ENCODE peak calls at places on chromosomes 7 and 10, in four cellular contexts. T is testis, N is bronchial epithelial cell, H is tibial artery. K is an unnamed sample.

GRCh38 chr10:70558871-70559810 is 43.4 kb downstream of the PRF1 start:
- DNase-seq in T (peak; percentile 90), N (peak; percentile 62), H (no peak), K (peak; percentile 93)

GRCh38 chr7:134866581-134866980 is 87.1 kb downstream of the CALD1 start:
- DNase-seq in T (no peak), N (no peak), H (no peak), K (no peak)

GRCh38 chr7:121431389-121431788 is 35.3 kb upstream of the FAM3C start:
- DNase-seq in T (no peak), N (no peak), H (no peak), K (no peak)

GRCh38 chr7:130505753-130506152 is 13.9 kb downstream of the MEST start:
- DNase-seq in T (no peak), N (no peak), H (no peak), K (no peak)

GRCh38 chr10:30058111-30058510 is 1.3 kb downstream of the JCAD start:
- DNase-seq in T (no peak), N (no peak), H (no peak), K (no peak)

GRCh38 chr10:8133146-8133545 is 78.7 kb downstream of the GATA3 start:
- DNase-seq in T (no peak), N (no peak), H (no peak), K (no peak)

GRCh38 chr10:80709879-80710278 is 172.2 kb downstream of the SH2D4B start:
- DNase-seq in T (no peak), N (no peak), H (no peak), K (no peak)

GRCh38 chr7:144057954-144058353 is 9.2 kb downstream of the OR2A5 start:
- DNase-seq in T (no peak), N (no peak), H (no peak), K (no peak)

GRCh38 chr7:46630031-46630430 is 709.0 kb upstream of the IGFBP3 start:
- DNase-seq in T (no peak), N (no peak), H (no peak), K (no peak)

GRCh38 chr7:4531236-4531635 is 150.9 kb upstream of the FOXK1 start:
- DNase-seq in T (no peak), N (no peak), H (no peak), K (peak; percentile 46)

GRCh38 chr7:41107330-41107937 is 595.5 kb downstream of the INHBA start:
- DNase-seq in T (no peak), N (peak; percentile 98), H (no peak), K (no peak)

GRCh38 chr10:6173203-6173602 is 29.5 kb upstream of the PFKFB3 start:
- DNase-seq in T (no peak), N (no peak), H (no peak), K (peak; percentile 76)

GRCh38 chr7:154693646-154694045 is 309.3 kb downstream of the PAXIP1 start:
- DNase-seq in T (no peak), N (no peak), H (no peak), K (no peak)

GRCh38 chr7:101841328-101841727 is 23.9 kb downstream of the CUX1 start:
- DNase-seq in T (no peak), N (no peak), H (no peak), K (no peak)

GRCh38 chr7:75639071-75639892 is 99.5 kb downstream of the HIP1 start:
- DNase-seq in T (peak; percentile 38), N (peak; percentile 6), H (no peak), K (peak; percentile 95)

GRCh38 chr7:69564454-69565417 is 33.5 kb upstream of the AUTS2 start:
- DNase-seq in T (peak; percentile 20), N (no peak), H (no peak), K (no peak)

GRCh38 chr10:69752491-69752890 is 49.2 kb upstream of the COL13A1 start:
- DNase-seq in T (no peak), N (no peak), H (no peak), K (peak; percentile 40)

GRCh38 chr7:6031567-6031966 is 391 bp downstream of the ANKRD61 start:
- DNase-seq in T (no peak), N (no peak), H (no peak), K (no peak)
- H3K36me3 ChIP-seq in T (no peaks in the 10 kb centered on the region), N (peaks cover 9% of the 10 kb centered on the region), H (peaks cover 97% of the 10 kb centered on the region), K (peaks cover 33% of the 10 kb centered on the region)

GRCh38 chr7:22269057-22269456 is 87.9 kb downstream of the RAPGEF5 start:
- DNase-seq in T (no peak), N (no peak), H (no peak), K (no peak)
- H3K36me3 ChIP-seq in T (no peaks in the 10 kb centered on the region), N (no peaks in the 10 kb centered on the region), H (no peaks in the 10 kb centered on the region), K (no peaks in the 10 kb centered on the region)

DNA sequence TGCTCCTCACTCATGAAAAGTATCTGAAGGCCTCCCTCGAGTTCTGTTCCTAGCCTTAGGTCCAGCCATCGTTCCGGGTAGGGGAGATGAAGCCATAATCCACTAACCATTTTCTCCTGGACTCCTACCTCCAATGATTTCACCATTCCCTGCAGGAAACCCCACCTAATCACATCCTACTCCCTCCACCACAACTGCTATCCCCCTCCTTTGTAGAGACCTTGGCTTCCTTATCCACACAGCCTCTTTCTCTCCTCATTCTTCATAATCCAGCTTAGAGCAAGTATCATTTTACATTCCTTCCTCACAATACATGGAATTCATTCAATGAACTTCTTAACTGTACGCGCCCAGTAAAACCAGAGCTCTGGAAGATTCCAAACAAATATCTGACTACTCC is 18.7 kb downstream of the HNRNPF start:
- DNase-seq in T (no peak), N (no peak), H (no peak), K (no peak)
- H3K36me3 ChIP-seq in T (no peaks in the 10 kb centered on the region), N (peaks cover 36% of the 10 kb centered on the region), H (peaks cover 98% of the 10 kb centered on the region), K (peaks cover 69% of the 10 kb centered on the region)

DNA sequence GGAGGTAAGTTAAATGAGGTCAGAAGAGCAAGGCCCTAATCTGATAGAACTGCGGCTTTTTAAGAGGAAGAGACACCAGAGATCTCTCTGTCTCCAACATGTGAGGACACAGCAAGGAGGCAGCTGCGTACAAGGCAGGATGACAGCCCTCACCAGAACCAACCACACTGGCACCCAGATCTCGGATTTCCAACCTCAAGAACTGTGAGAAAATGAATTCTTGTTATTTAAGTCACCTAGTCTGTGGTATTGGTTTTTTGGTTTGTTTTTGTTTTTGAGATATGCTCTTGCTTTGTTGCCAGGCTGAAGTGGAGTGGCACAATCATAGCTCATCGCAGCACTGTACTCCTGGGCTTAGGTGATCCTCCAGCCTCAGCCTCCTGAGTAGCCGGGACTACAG is 127.2 kb downstream of the DLG5 start:
- DNase-seq in T (no peak), N (no peak), H (no peak), K (no peak)
- H3K36me3 ChIP-seq in T (no peaks in the 10 kb centered on the region), N (peaks cover 39% of the 10 kb centered on the region), H (peaks cover 98% of the 10 kb centered on the region), K (peaks cover 20% of the 10 kb centered on the region)

DNA sequence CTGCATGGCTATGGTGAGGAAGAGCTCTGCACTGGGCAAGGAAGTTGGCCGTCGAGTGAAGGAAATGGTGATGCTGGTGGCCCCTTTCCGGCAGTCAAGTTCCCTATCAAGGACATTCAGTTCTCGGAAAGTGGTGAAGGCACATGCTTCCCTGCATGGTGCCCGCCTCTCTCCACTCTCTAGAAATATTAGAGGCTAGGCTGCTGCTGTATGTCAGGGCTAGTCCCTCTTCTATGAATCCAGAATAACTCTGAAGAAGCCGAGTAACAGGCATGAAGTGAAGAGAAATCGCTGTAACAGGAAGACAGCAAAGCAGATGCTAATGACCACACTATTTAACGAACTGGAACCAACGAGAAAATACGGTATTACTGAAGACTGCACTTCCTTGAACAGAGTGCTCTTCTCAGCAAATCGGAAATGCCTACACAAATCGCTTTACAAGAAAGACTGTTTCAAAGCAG is 5.4 kb downstream of the IDI1 start:
- DNase-seq in T (no peak), N (no peak), H (peak; percentile 49), K (no peak)
- H3K36me3 ChIP-seq in T (no peaks in the 10 kb centered on the region), N (peaks cover 11% of the 10 kb centered on the region), H (peaks cover 37% of the 10 kb centered on the region), K (peaks cover 15% of the 10 kb centered on the region)

DNA sequence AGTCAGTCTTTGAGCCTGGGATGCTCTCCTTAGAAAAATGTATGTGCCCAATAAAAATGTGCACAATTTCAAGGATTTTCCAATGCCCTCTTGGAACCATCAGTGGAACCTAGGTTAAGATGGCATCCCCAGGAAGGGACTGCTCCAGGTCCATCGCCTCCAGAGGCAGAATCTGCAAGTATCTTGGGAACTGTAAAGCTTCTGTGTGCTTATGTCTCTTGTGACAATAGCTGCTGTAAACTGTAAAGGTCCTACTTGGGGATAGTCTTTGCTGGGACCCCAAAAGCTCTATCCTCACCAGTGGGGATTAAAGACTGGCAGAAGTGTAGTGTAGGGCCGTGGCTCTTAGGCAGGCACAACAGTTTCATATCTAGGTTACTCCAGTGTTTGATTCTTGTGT is 11.9 kb downstream of the DUSP5 start:
- DNase-seq in T (no peak), N (no peak), H (no peak), K (no peak)
- H3K36me3 ChIP-seq in T (no peaks in the 10 kb centered on the region), N (peaks cover 32% of the 10 kb centered on the region), H (peaks cover 32% of the 10 kb centered on the region), K (peaks cover 29% of the 10 kb centered on the region)

DNA sequence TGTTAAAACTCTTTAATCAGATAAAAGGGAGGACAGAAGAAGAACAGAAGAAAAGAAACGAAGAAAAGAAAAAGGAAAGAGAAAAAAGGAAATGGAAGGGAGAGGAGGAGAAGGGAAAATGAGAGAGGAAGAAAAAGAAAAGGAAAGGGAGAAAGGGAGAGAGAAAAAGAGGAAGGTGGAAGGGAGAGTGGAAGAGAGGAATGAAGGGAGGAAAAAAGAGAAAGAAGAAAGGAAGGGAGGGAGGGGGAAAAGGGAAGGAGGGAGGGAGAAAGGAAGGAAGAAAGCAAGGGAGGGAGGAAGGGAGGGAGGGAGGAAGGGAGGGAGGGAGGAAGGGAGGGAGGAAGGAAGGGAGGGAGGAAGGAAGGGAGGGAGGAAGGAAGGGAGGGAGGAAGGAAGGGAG is 305.7 kb downstream of the CALN1 start:
- DNase-seq in T (no peak), N (no peak), H (no peak), K (no peak)
- H3K36me3 ChIP-seq in T (no peaks in the 10 kb centered on the region), N (no peaks in the 10 kb centered on the region), H (no peaks in the 10 kb centered on the region), K (no peaks in the 10 kb centered on the region)

GRCh38 chr7:105559926-105560325 is 21.4 kb downstream of the EFCAB10 start:
- DNase-seq in T (no peak), N (no peak), H (no peak), K (no peak)
- H3K36me3 ChIP-seq in T (no peaks in the 10 kb centered on the region), N (peaks cover 3% of the 10 kb centered on the region), H (peaks cover 84% of the 10 kb centered on the region), K (peaks cover under 1% of the 10 kb centered on the region)

GRCh38 chr10:110840225-110840922 is 31.4 kb upstream of the PDCD4 start:
- DNase-seq in T (peak; percentile 56), N (no peak), H (peak; percentile 50), K (no peak)

GRCh38 chr10:110841767-110842267 is 29.9 kb upstream of the PDCD4 start:
- DNase-seq in T (no peak), N (no peak), H (no peak), K (peak; percentile 39)

GRCh38 chr10:110843031-110843430 is 28.7 kb upstream of the PDCD4 start:
- DNase-seq in T (no peak), N (no peak), H (no peak), K (peak; percentile 42)

GRCh38 chr10:110842305-110842952 is 29.3 kb upstream of the PDCD4 start:
- DNase-seq in T (no peak), N (no peak), H (no peak), K (no peak)

DNA sequence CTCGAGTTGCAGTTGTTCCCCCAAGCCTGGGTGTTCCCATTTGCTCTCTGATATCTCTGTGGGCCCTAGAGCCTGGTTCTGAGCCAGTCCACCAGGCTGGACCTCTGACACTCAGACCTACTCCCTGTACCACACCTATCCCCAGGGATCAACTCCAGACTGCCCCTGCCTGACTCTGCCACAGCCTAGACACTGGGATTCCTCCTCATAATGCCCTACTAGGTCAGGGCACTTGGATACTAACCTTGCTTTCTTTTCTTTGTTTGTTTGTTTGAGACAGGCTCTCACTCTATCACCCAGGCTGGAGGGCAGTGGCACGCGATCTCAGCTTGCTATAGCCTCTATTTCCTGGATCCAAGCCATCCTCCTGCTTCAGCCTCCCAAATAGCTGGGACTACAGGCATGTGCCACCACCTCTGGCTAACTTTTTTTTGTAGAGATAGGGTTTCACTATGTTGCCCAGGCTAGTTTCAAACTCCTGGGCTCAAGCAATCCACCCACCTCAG is 30.8 kb upstream of the PDCD4 start:
- DNase-seq in T (no peak), N (no peak), H (no peak), K (no peak)
- H3K36me3 ChIP-seq in T (no peaks in the 10 kb centered on the region), N (no peaks in the 10 kb centered on the region), H (no peaks in the 10 kb centered on the region), K (no peaks in the 10 kb centered on the region)

K was measured in H7.